ENCODE peak calls at places on chromosomes 3 and 15, in ten cellular contexts. R is spleen, E is prostate gland, G is stomach, V is uterus, C is K562, T is HepG2, Y is Peyer's patch, F is body of pancreas, X is endothelial cell of umbilical vein. Q is an unnamed sample.

GRCh38 chr3:50504681-50505080 is 1.2 kb upstream of the CACNA2D2 start:
- DNase-seq in V (no peak), T (no peak), Y (no peak), X (no peak), R (no peak), F (no peak), G (no peak), C (no peak), E (no peak), Q (no peak)

GRCh38 chr3:103218146-103218545 is 783.3 kb downstream of the ZPLD1 start:
- DNase-seq in Y (no peak), V (no peak), F (no peak), C (no peak), T (no peak), E (no peak), R (no peak), X (no peak), G (no peak), Q (no peak)

GRCh38 chr3:33117461-33117860 is 3.6 kb downstream of the CRTAP start:
- DNase-seq in V (no peak), R (no peak), C (no peak), G (no peak), F (no peak), Y (no peak), E (no peak), T (no peak), X (no peak), Q (no peak)

GRCh38 chr3:25426408-25426807 is 1.7 kb upstream of the RARB start:
- DNase-seq in Y (no peak), X (no peak), T (no peak), F (no peak), R (no peak), C (no peak), V (no peak), G (no peak), E (peak), Q (no peak)

GRCh38 chr15:38130739-38131498 is 121.7 kb upstream of the SPRED1 start:
- DNase-seq in C (no peak), V (peak), Y (peak), T (no peak), E (peak), G (peak), X (no peak), R (no peak), F (peak), Q (peak)

GRCh38 chr15:82139823-82140268 is 94.0 kb upstream of the MEX3B start:
- DNase-seq in Y (no peak), V (no peak), C (peak), E (no peak), G (no peak), F (no peak), R (no peak), T (peak), X (peak), Q (no peak)

GRCh38 chr3:128009952-128010846 is 42.0 kb upstream of the SEC61A1 start:
- DNase-seq in G (no peak), V (no peak), C (no peak), T (peak), E (no peak), Y (no peak), X (no peak), F (no peak), R (no peak), Q (no peak)

GRCh38 chr15:38257676-38258075 is 5.0 kb downstream of the SPRED1 start:
- DNase-seq in R (no peak), C (no peak), E (no peak), T (no peak), G (no peak), Y (no peak), F (no peak), V (no peak), X (no peak), Q (no peak)

GRCh38 chr3:46235425-46235824 is 6.8 kb upstream of the CCR3 start:
- DNase-seq in Y (no peak), C (no peak), X (no peak), T (no peak), F (no peak), E (no peak), V (no peak), R (no peak), G (no peak), Q (no peak)

GRCh38 chr3:159991591-159991990 is 3.0 kb downstream of the IL12A start:
- DNase-seq in T (no peak), C (no peak), E (no peak), G (no peak), X (no peak), F (no peak), V (no peak), R (no peak), Y (no peak), Q (no peak)

GRCh38 chr3:144989756-144990155 is 1018.1 kb downstream of the DIPK2A start:
- DNase-seq in T (no peak), G (no peak), R (no peak), X (no peak), E (no peak), Y (no peak), V (no peak), C (no peak), F (no peak), Q (no peak)

GRCh38 chr15:75945953-75946352 is 42.3 kb downstream of the FBXO22 start:
- DNase-seq in X (no peak), F (no peak), V (no peak), C (no peak), G (no peak), Y (no peak), T (no peak), E (no peak), R (no peak), Q (no peak)

GRCh38 chr3:21331321-21331720 is 419.7 kb downstream of the ZNF385D start:
- DNase-seq in T (no peak), V (no peak), F (no peak), C (no peak), R (no peak), E (no peak), Y (no peak), X (no peak), G (no peak), Q (no peak)
- H3K27ac ChIP-seq in T (no peak), V (no peak), F (no peak), C (no peak), R (no peak), E (no peak), Y (no peak), X (no peak), G (no peak), Q (no peak)

DNA sequence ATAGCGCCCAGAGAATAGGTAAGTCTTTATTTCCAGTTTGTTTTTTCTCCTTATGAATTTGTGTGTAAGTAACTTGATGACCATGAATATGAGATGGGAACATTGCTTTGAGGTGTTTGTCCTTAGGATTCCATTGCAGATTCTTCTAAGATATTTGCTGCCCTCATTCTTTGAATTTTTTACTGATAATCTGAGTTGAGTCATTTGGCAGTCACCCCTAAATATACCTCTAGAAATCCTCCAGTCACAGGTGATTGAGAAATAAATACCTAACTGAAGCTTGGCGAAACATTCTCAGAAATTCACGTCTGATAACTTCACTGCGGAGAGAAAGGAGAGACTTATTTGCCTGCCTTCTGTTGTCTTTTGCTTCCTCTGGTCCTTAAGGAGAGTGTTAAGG is 345.5 kb downstream of the SQOR start:
- DNase-seq in X (no peak), C (no peak), R (no peak), G (no peak), Y (no peak), T (no peak), V (no peak), E (no peak), F (no peak), Q (no peak)
- TF ChIP-seq POLR2A in X (no peak), C (no peak), R (no peak), G (no peak), Y (no peak), T (no peak), V (no peak), E (no peak), F (no peak), Q (no peak)

GRCh38 chr3:123442908-123443307 is 6.0 kb downstream of the ADCY5 start:
- DNase-seq in Y (no peak), V (no peak), G (no peak), E (no peak), T (no peak), R (no peak), F (no peak), X (no peak), C (no peak), Q (no peak)
- H3K4me3 ChIP-seq in Y (no peak), V (no peak), G (no peak), E (no peak), T (no peak), R (no peak), F (no peak), X (no peak), C (no peak), Q (no peak)

DNA sequence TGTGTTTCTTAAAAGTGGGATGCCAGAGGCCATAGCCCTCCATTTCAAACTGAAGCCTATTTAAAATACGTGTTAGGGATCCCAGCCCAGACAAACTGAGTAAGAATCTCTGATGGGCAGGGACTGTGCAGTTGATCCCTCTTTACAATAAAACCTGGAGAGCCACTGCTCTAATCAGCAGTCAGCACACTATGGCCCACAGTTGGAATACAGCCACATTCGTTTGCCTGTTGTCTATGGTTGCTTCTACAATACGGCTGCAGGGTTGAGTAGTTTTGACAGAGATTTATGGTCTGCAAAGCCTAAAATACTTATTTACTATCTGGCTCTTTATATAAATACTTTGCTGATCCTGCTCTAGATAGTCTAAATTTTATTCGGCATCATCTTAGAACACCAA is 32.4 kb downstream of the TJP1 start:
- DNase-seq in T (no peak), C (no peak), V (no peak), Y (no peak), G (no peak), X (no peak), F (no peak), R (no peak), E (no peak), Q (no peak)
- H3K27ac ChIP-seq in T (no peak), C (no peak), V (no peak), Y (no peak), G (no peak), X (no peak), F (no peak), R (no peak), E (no peak), Q (no peak)

DNA sequence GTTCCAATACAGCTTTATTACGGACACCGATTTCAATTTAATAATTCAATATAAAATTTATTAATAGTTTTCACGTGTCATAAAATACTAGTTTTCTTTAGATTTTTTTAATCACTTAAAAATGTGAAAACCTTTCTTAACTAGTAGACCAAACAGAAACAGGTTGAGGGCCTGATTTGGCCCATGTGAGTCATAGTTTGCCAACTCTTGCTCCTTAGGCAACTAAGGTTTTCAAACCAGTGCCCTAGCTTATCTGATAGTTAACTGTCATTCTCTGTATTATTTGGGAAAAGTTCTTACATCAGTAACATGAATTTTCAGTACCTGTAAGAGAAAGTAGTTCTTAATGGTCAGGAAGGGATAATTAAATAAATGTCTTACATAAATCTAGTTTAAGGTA is 40.1 kb downstream of the UBE2E1 start:
- DNase-seq in V (no peak), X (no peak), F (no peak), R (no peak), T (no peak), C (no peak), Y (no peak), E (no peak), G (no peak), Q (no peak)
- TF ChIP-seq POLR2A in V (no peak), X (no peak), F (no peak), R (no peak), T (no peak), C (no peak), Y (no peak), E (no peak), G (no peak), Q (no peak)